ENCODE peak calls at places on chromosomes 2 and 18, in seven cellular contexts. S, Q, M, W, K, F and A are unnamed samples.

GRCh38 chr18:62399781-62400308 is 74.7 kb downstream of the TNFRSF11A start:
- DNase-seq in S (no peak), Q (no peak), M (no peak), W (peak), K (peak), F (no peak), A (no peak)

GRCh38 chr2:119442850-119443249 is 11.2 kb downstream of the TMEM37 start:
- DNase-seq in S (no peak), Q (no peak), M (no peak), W (no peak), K (no peak), F (no peak), A (no peak)

GRCh38 chr2:96325038-96325883 is at the start of gene ITPRIPL1:
- DNase-seq in S (peak), Q (no peak), M (no peak), W (no peak), K (peak), F (peak), A (no peak)

GRCh38 chr2:9260411-9261037 is 53.9 kb downstream of the ASAP2 start:
- DNase-seq in S (no peak), Q (no peak), M (no peak), W (no peak), K (no peak), F (no peak), A (no peak)

GRCh38 chr2:236489895-236490404 is 79.7 kb upstream of the ACKR3 start:
- DNase-seq in S (no peak), Q (no peak), M (no peak), W (no peak), K (no peak), F (no peak), A (no peak)

GRCh38 chr18:48139427-48140347 is 209.2 kb upstream of the SMAD2 start:
- DNase-seq in S (no peak), Q (no peak), M (no peak), W (peak), K (peak), F (no peak), A (no peak)

GRCh38 chr18:36350839-36351474 is 53.4 kb downstream of the FHOD3 start:
- DNase-seq in S (no peak), Q (no peak), M (no peak), W (no peak), K (no peak), F (no peak), A (no peak)

GRCh38 chr2:236561874-236562273 is 7.8 kb upstream of the ACKR3 start:
- DNase-seq in S (no peak), Q (no peak), M (no peak), W (no peak), K (no peak), F (no peak), A (no peak)

GRCh38 chr2:159612255-159612901 is 4.0 kb downstream of the BAZ2B start:
- DNase-seq in S (no peak), Q (no peak), M (no peak), W (peak), K (peak), F (no peak), A (no peak)

GRCh38 chr2:55621802-55622201 is 4.4 kb upstream of the PPP4R3B start:
- DNase-seq in S (no peak), Q (no peak), M (no peak), W (no peak), K (no peak), F (no peak), A (no peak)

GRCh38 chr2:25251032-25251460 is 82.7 kb upstream of the POMC start:
- DNase-seq in S (no peak), Q (no peak), M (no peak), W (no peak), K (no peak), F (no peak), A (no peak)

GRCh38 chr2:159903404-159904126 is 105.6 kb upstream of the CD302 start:
- DNase-seq in S (peak), Q (no peak), M (no peak), W (peak), K (no peak), F (peak), A (no peak)

GRCh38 chr18:38402509-38402908 is 836.9 kb upstream of the CELF4 start:
- DNase-seq in S (no peak), Q (no peak), M (no peak), W (no peak), K (no peak), F (no peak), A (no peak)

GRCh38 chr18:42078711-42079110 is 123.7 kb downstream of the PIK3C3 start:
- DNase-seq in S (peak), Q (no peak), M (peak), W (no peak), K (no peak), F (no peak), A (no peak)